ENCODE peak calls at places on chromosomes 4 and X, in eight cellular contexts. X is uterus; F is suprapubic skin; D is A549; J is CD8-positive, alpha-beta memory T cell; O is stomach; C is heart right ventricle; P is aorta. Q is an unnamed sample.
A peak's percentile ranks its signal among the peaks of the same experiment; 100 is the strongest.

GRCh38 chr4:2827071-2827873 is 16.4 kb upstream of the ADD1 start:
- DNase-seq in X (no peak), O (no peak), D (no peak), F (peak; percentile 67), C (no peak), J (no peak), P (peak; percentile 73), Q (no peak)

GRCh38 chr4:93313207-93313606 is 515.3 kb upstream of the ATOH1 start:
- DNase-seq in P (no peak), J (no peak), D (no peak), F (no peak), O (no peak), X (no peak), C (no peak), Q (no peak)

GRCh38 chr4:79237836-79238235 is 88.0 kb downstream of the NAA11 start:
- DNase-seq in D (no peak), F (no peak), X (no peak), C (no peak), J (no peak), O (no peak), P (no peak), Q (no peak)

GRCh38 chr4:67380154-67380553 is 165.1 kb downstream of the CENPC start:
- DNase-seq in C (no peak), X (no peak), O (no peak), P (no peak), D (no peak), F (no peak), J (no peak), Q (no peak)

GRCh38 chr4:108703370-108703769 is 53.0 kb downstream of the OSTC start:
- DNase-seq in F (no peak), X (no peak), C (no peak), D (no peak), O (no peak), P (no peak), J (no peak), Q (no peak)

GRCh38 chrX:2463973-2464676 is 36.7 kb downstream of the DHRSX start:
- DNase-seq in X (no peak), C (no peak), J (no peak), D (peak; percentile 99), F (no peak), P (no peak), O (no peak), Q (no peak)

GRCh38 chr4:3875466-3875865 is 109.3 kb downstream of the ADRA2C start:
- DNase-seq in X (no peak), F (no peak), O (no peak), P (no peak), J (no peak), C (no peak), D (no peak), Q (no peak)

GRCh38 chr4:26406346-26406975 is 83.8 kb downstream of the CCKAR start:
- DNase-seq in O (no peak), P (no peak), F (no peak), D (no peak), J (no peak), C (no peak), X (no peak), Q (no peak)

GRCh38 chr4:24910504-24910903 is 2.3 kb downstream of the CCDC149 start:
- DNase-seq in J (no peak), P (no peak), F (no peak), C (no peak), X (no peak), O (no peak), D (no peak), Q (no peak)

GRCh38 chrX:119093991-119094741 is 21.4 kb downstream of the CT47C1 start:
- DNase-seq in X (no peak), D (peak; percentile 37), J (no peak), P (no peak), F (no peak), O (no peak), C (no peak), Q (no peak)

GRCh38 chr4:176090115-176090514 is 24.5 kb downstream of the WDR17 start:
- DNase-seq in F (no peak), X (no peak), J (no peak), D (no peak), O (no peak), C (no peak), P (no peak), Q (no peak)

GRCh38 chr4:1496116-1496642 is 89.9 kb upstream of the NKX1-1 start:
- DNase-seq in J (no peak), F (peak; percentile 63), C (no peak), O (no peak), X (no peak), D (no peak), P (no peak), Q (no peak)

GRCh38 chrX:149950681-149951080 is 12.4 kb upstream of the EOLA2 start:
- DNase-seq in D (peak; percentile 55), J (no peak), F (no peak), X (no peak), P (no peak), O (no peak), C (no peak), Q (no peak)

GRCh38 chrX:24955372-24955771 is 60.4 kb downstream of the ARX start:
- DNase-seq in O (no peak), J (no peak), C (no peak), X (no peak), P (no peak), F (no peak), D (no peak), Q (no peak)

GRCh38 chrX:78922754-78923153 is 22.4 kb upstream of the P2RY10 start:
- DNase-seq in D (no peak), C (no peak), J (no peak), O (no peak), P (no peak), X (no peak), F (no peak), Q (no peak)
- H3K27ac ChIP-seq in D (no peak overlapping the region), C (no peak overlapping the region), J (no peak overlapping the region), O (no peak overlapping the region), P (no peak overlapping the region), X (no peak overlapping the region), F (no peak overlapping the region), Q (no peak overlapping the region)

DNA sequence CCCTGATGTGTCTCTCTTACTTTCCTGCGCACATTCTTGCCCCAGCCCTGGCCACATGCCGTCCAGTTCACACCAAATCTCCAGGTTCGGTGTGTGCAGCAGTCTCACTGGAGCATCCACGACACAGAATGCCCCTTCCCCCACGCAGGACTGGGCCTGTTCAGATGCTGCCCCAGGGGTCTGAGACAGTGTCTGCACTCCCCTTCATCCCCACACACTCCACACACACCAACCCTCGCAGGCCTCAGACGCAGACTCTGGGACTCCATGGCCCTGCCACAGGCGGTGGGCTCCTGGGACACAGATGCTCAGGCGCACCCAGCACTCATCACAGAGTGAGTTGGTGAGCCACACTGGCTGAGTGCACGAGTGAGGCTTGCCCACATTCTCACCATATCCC is 83.9 kb downstream of the AFAP1 start:
- DNase-seq in P (no peak), O (no peak), F (no peak), J (no peak), C (no peak), D (no peak), X (no peak), Q (no peak)
- H3K27ac ChIP-seq in P (no peak overlapping the region), O (no peak overlapping the region), F (no peak overlapping the region), J (no peak overlapping the region), C (peak overlapping the region; percentile 22), D (peak overlapping the region; percentile 90), X (no peak overlapping the region), Q (no peak overlapping the region)

DNA sequence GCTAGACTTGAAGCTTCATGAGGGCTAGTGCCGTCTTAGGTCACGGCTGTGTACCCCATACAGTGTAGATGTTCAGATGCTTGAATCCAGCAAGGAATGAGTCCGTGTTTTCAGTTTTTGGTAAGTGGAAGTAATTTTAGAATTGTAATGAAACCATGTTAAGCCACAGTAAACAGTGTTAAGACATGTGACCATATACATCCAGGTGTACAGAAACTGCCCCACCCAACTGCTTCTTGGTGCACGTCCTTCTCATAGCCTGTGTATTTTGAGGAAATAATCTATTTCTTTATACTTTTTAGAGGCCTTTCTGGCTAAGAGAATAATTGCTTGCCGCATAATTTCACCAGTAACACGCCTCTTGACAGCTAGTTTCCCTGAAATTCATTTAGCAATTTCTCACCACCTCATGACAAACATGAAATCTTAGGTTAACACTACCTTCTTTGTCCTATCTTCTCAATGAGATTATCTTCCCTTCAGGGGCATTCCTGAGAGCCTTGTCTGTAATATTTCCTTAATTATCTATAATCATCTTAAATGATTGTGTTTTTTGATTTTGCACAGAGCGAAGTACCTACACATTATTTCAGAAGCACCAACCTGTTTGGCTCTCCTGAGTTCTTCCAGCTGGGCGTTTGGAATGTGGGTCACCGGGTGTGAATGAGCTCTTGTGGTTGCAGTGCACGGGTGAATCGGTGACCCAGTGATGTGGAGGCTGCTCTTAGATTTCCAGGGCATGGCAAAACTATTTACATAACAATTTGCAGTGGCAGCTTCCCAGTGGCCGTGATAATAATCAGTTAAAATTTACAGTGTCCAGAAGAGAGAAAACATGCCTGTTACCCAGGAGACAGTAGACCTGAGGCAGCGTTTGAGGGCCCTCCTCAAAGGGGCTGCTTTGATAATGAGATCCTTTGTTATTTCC is 50.2 kb upstream of the TADA2B start:
- DNase-seq in J (no peak), F (no peak), C (no peak), O (peak; percentile 48), D (no peak), P (no peak), X (no peak), Q (no peak)
- H3K27ac ChIP-seq in J (no peak overlapping the region), F (peak overlapping the region; percentile 82), C (no peak overlapping the region), O (no peak overlapping the region), D (no peak overlapping the region), P (no peak overlapping the region), X (no peak overlapping the region), Q (no peak overlapping the region)

DNA sequence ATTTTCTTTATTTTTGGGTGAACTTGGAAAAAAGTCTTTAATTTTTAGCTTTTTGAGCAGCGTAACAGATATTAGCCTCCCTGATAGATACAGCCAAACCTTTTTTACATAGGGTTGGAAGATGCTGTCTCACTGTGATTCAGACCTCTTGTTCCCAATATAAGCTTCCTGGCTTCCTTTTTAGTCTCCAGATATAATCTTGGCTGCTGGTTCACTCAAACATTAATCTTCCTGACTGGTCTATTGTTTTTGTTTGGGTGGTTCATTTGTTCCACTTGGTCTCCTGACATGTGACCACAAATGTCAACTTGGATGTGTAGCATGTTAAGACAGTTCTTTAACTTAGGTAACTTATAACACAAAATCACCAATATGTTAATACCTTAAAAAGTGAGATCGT is 23.0 kb downstream of the RPA4 start:
- DNase-seq in O (no peak), P (no peak), D (peak; percentile 5), F (no peak), X (no peak), J (no peak), C (no peak), Q (no peak)
- H3K27ac ChIP-seq in O (no peak overlapping the region), P (no peak overlapping the region), D (no peak overlapping the region), F (no peak overlapping the region), X (peak overlapping the region; percentile 2), J (no peak overlapping the region), C (no peak overlapping the region), Q (no peak overlapping the region)

GRCh38 chr4:89814362-89814761 is 22.6 kb downstream of the SNCA start:
- DNase-seq in J (no peak), P (no peak), F (no peak), X (no peak), C (no peak), D (no peak), O (no peak), Q (no peak)
- H3K27ac ChIP-seq in J (no peak overlapping the region), P (no peak overlapping the region), F (no peak overlapping the region), X (no peak overlapping the region), C (no peak overlapping the region), D (no peak overlapping the region), O (no peak overlapping the region), Q (no peak overlapping the region)

DNA sequence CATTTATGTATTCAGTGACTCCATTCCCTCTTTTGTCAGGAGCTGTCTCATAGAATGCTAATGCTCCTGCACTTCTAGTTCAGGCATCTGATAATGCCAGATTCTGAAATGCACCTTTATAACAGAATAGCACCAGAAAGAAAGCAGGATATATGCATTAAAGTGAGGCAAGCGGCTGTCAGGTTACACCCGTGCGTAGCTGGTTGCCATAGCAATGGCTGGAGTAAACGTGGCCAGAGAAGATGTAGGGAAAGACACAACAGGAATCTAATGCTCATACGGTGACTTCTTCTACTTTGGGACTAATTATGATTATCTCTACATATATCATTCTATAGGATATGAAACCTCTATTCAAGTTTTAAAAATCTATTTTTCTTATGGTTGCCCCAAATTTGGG is 5.9 kb downstream of the EMCN start:
- DNase-seq in O (no peak), X (no peak), F (no peak), J (no peak), P (no peak), D (no peak), C (no peak), Q (no peak)
- H3K27ac ChIP-seq in O (no peak overlapping the region), X (peak overlapping the region; percentile 76), F (no peak overlapping the region), J (no peak overlapping the region), P (no peak overlapping the region), D (no peak overlapping the region), C (no peak overlapping the region), Q (no peak overlapping the region)

Q was measured in substantia nigra.